ENCODE peak calls at places on chromosome 21, in six cellular contexts. One of them, this sample, is unnamed.

GRCh38 chr21:26130249-26130896 is 40.2 kb downstream of the APP start:
- DNase-seq in tibial artery: no peak
- DNase-seq in progenitor cell of endocrine pancreas: no peak
- DNase-seq in Ammon's horn: no peak
- DNase-seq in stimulated activated CD8-positive, alpha-beta memory T cell treated with anti-CD3 and anti-CD28 coated beads, Interleukin-7, amount 100 ng/mL, for 1 hour: no peak
- DNase-seq in amniotic stem cell: peak
- DNase-seq in this sample: peak

GRCh38 chr21:30623362-30623761 is 2.9 kb downstream of the KRTAP20-4 start:
- DNase-seq in progenitor cell of endocrine pancreas: no peak
- DNase-seq in stimulated activated CD8-positive, alpha-beta memory T cell treated with anti-CD3 and anti-CD28 coated beads, Interleukin-7, amount 100 ng/mL, for 1 hour: no peak
- DNase-seq in tibial artery: no peak
- DNase-seq in amniotic stem cell: no peak
- DNase-seq in Ammon's horn: no peak
- DNase-seq in this sample: no peak

GRCh38 chr21:33063907-33064622 is 5.9 kb upstream of the OLIG1 start:
- DNase-seq in tibial artery: no peak
- DNase-seq in amniotic stem cell: no peak
- DNase-seq in progenitor cell of endocrine pancreas: no peak
- DNase-seq in stimulated activated CD8-positive, alpha-beta memory T cell treated with anti-CD3 and anti-CD28 coated beads, Interleukin-7, amount 100 ng/mL, for 1 hour: no peak
- DNase-seq in Ammon's horn: peak
- DNase-seq in this sample: no peak

GRCh38 chr21:41536827-41537103 is 28.8 kb upstream of the TMPRSS2 start:
- DNase-seq in stimulated activated CD8-positive, alpha-beta memory T cell treated with anti-CD3 and anti-CD28 coated beads, Interleukin-7, amount 100 ng/mL, for 1 hour: no peak
- DNase-seq in amniotic stem cell: no peak
- DNase-seq in Ammon's horn: no peak
- DNase-seq in tibial artery: no peak
- DNase-seq in progenitor cell of endocrine pancreas: no peak
- DNase-seq in this sample: no peak

GRCh38 chr21:38669186-38669585 is 136.5 kb upstream of the ETS2 start:
- DNase-seq in amniotic stem cell: no peak
- DNase-seq in stimulated activated CD8-positive, alpha-beta memory T cell treated with anti-CD3 and anti-CD28 coated beads, Interleukin-7, amount 100 ng/mL, for 1 hour: no peak
- DNase-seq in Ammon's horn: peak
- DNase-seq in tibial artery: no peak
- DNase-seq in progenitor cell of endocrine pancreas: no peak
- DNase-seq in this sample: peak

GRCh38 chr21:14836950-14837349 is 227.8 kb downstream of the NRIP1 start:
- DNase-seq in progenitor cell of endocrine pancreas: no peak
- DNase-seq in tibial artery: no peak
- DNase-seq in Ammon's horn: no peak
- DNase-seq in amniotic stem cell: peak
- DNase-seq in stimulated activated CD8-positive, alpha-beta memory T cell treated with anti-CD3 and anti-CD28 coated beads, Interleukin-7, amount 100 ng/mL, for 1 hour: no peak
- DNase-seq in this sample: no peak

GRCh38 chr21:45541221-45542039 is 810 bp downstream of the SLC19A1 start:
- DNase-seq in tibial artery: peak
- DNase-seq in stimulated activated CD8-positive, alpha-beta memory T cell treated with anti-CD3 and anti-CD28 coated beads, Interleukin-7, amount 100 ng/mL, for 1 hour: peak
- DNase-seq in Ammon's horn: peak
- DNase-seq in amniotic stem cell: no peak
- DNase-seq in progenitor cell of endocrine pancreas: peak
- DNase-seq in this sample: peak

GRCh38 chr21:35206141-35207125 is 157.3 kb upstream of the RUNX1 start:
- DNase-seq in progenitor cell of endocrine pancreas: no peak
- DNase-seq in tibial artery: no peak
- DNase-seq in stimulated activated CD8-positive, alpha-beta memory T cell treated with anti-CD3 and anti-CD28 coated beads, Interleukin-7, amount 100 ng/mL, for 1 hour: no peak
- DNase-seq in amniotic stem cell: no peak
- DNase-seq in Ammon's horn: peak
- DNase-seq in this sample: peak

GRCh38 chr21:23900727-23901126 is 1706.6 kb downstream of the MRPL39 start:
- DNase-seq in amniotic stem cell: no peak
- DNase-seq in progenitor cell of endocrine pancreas: no peak
- DNase-seq in stimulated activated CD8-positive, alpha-beta memory T cell treated with anti-CD3 and anti-CD28 coated beads, Interleukin-7, amount 100 ng/mL, for 1 hour: no peak
- DNase-seq in Ammon's horn: no peak
- DNase-seq in tibial artery: no peak
- DNase-seq in this sample: no peak

GRCh38 chr21:44866780-44867179 is 6.7 kb downstream of the PTTG1IP start:
- DNase-seq in amniotic stem cell: no peak
- DNase-seq in Ammon's horn: no peak
- DNase-seq in tibial artery: no peak
- DNase-seq in progenitor cell of endocrine pancreas: no peak
- DNase-seq in stimulated activated CD8-positive, alpha-beta memory T cell treated with anti-CD3 and anti-CD28 coated beads, Interleukin-7, amount 100 ng/mL, for 1 hour: no peak
- DNase-seq in this sample: no peak

GRCh38 chr21:42578761-42579415 is 65.2 kb downstream of the SLC37A1 start:
- DNase-seq in progenitor cell of endocrine pancreas: no peak
- DNase-seq in stimulated activated CD8-positive, alpha-beta memory T cell treated with anti-CD3 and anti-CD28 coated beads, Interleukin-7, amount 100 ng/mL, for 1 hour: no peak
- DNase-seq in tibial artery: peak
- DNase-seq in Ammon's horn: no peak
- DNase-seq in amniotic stem cell: no peak
- DNase-seq in this sample: no peak